ENCODE peak calls at places on chromosomes 4 and X, in six cellular contexts. P is fibroblast of lung, H is neural progenitor cell, U is dorsolateral prefrontal cortex, T is RWPE2, X is progenitor cell of endocrine pancreas. D is an unnamed sample.
A peak's percentile ranks its signal among the peaks of the same experiment; 100 is the strongest.

GRCh38 chr4:55635760-55636621 is at the start of gene NMU:
- DNase-seq in H (peak; percentile 79), P (peak; percentile 29), X (peak; percentile 42), U (peak; percentile 20), T (peak; percentile 66), D (peak; percentile 5)

GRCh38 chrX:85052207-85052606 is 48.5 kb downstream of the APOOL start:
- DNase-seq in U (no peak), H (no peak), T (no peak), P (peak; percentile 25), X (no peak), D (peak; percentile 39)

GRCh38 chrX:131084145-131084544 is 26.0 kb downstream of the ARHGAP36 start:
- DNase-seq in T (no peak), X (no peak), U (no peak), P (no peak), H (no peak), D (no peak)

GRCh38 chrX:143536176-143536575 is 18.9 kb upstream of the SPANXN3 start:
- DNase-seq in X (no peak), U (peak; percentile 36), H (no peak), T (no peak), P (no peak), D (no peak)

GRCh38 chr4:133996431-133997121 is 205.0 kb downstream of the PABPC4L start:
- DNase-seq in P (no peak), U (no peak), H (peak; percentile 2), X (no peak), T (no peak), D (no peak)

GRCh38 chr4:3255611-3256186 is 6.7 kb downstream of the MSANTD1 start:
- DNase-seq in T (peak; percentile 48), P (no peak), X (no peak), H (no peak), U (peak; percentile 1), D (no peak)

GRCh38 chrX:134969726-134970125 is 21.1 kb upstream of the SMIM10 start:
- DNase-seq in X (no peak), H (no peak), P (no peak), U (no peak), T (no peak), D (no peak)

GRCh38 chrX:2628751-2629315 is 62.3 kb upstream of the CD99 start:
- DNase-seq in T (no peak), U (no peak), X (no peak), H (no peak), P (no peak), D (no peak)

GRCh38 chr4:166078956-166079355 is 205.9 kb downstream of the TLL1 start:
- DNase-seq in U (no peak), T (no peak), X (no peak), H (peak; percentile 25), P (peak; percentile 3), D (peak; percentile 39)

GRCh38 chrX:52425710-52426245 is 57.0 kb downstream of the XAGE2 start:
- DNase-seq in U (no peak), P (peak; percentile 51), X (no peak), T (no peak), H (no peak), D (peak; percentile 20)

GRCh38 chr4:177492022-177492421 is 49.8 kb upstream of the AGA start:
- DNase-seq in U (no peak), P (no peak), T (no peak), X (no peak), H (no peak), D (no peak)

GRCh38 chr4:30948653-30949052 is 228.5 kb downstream of the PCDH7 start:
- DNase-seq in U (no peak), X (no peak), H (no peak), T (no peak), P (peak; percentile 75), D (peak; percentile 67)

GRCh38 chr4:87105101-87105852 is 115.1 kb downstream of the KLHL8 start:
- DNase-seq in T (no peak), H (no peak), P (no peak), U (no peak), X (no peak), D (no peak)

GRCh38 chrX:55008571-55009358 is 8.6 kb downstream of the APEX2 start:
- DNase-seq in T (no peak), X (no peak), U (no peak), H (no peak), P (peak; percentile 67), D (peak; percentile 10)

GRCh38 chr4:123304151-123305021 is 92.2 kb upstream of the SPRY1 start:
- DNase-seq in U (peak; percentile 19), X (no peak), P (no peak), T (no peak), H (peak; percentile 94), D (no peak)

GRCh38 chr4:150217192-150217591 is 138.9 kb downstream of the DCLK2 start:
- DNase-seq in H (peak; percentile 68), T (no peak), P (peak; percentile 89), X (no peak), U (no peak), D (peak; percentile 83)

GRCh38 chrX:119272882-119273806 is 37.1 kb downstream of the PGRMC1 start:
- DNase-seq in P (peak; percentile 48), X (no peak), U (no peak), T (peak; percentile 38), H (peak; percentile 34), D (peak; percentile 51)

GRCh38 chrX:2401201-2401589 is 99.6 kb downstream of the DHRSX start:
- DNase-seq in X (no peak), H (no peak), U (no peak), T (no peak), P (peak; percentile 50), D (no peak)

GRCh38 chr4:16785800-16786527 is 112.5 kb downstream of the LDB2 start:
- DNase-seq in T (no peak), X (no peak), P (peak; percentile 90), U (no peak), H (peak; percentile 16), D (no peak)

GRCh38 chr4:5635826-5636196 is 72.5 kb downstream of the EVC2 start:
- DNase-seq in U (no peak), P (peak; percentile 92), X (no peak), H (no peak), T (peak; percentile 85), D (peak; percentile 43)

GRCh38 chrX:40852573-40852972 is 117.2 kb upstream of the MED14 start:
- DNase-seq in P (no peak), X (no peak), U (no peak), H (peak; percentile 63), T (no peak), D (no peak)

GRCh38 chr4:166422475-166422874 is 549.4 kb downstream of the TLL1 start:
- DNase-seq in H (no peak), T (no peak), X (no peak), P (peak; percentile 91), U (no peak), D (peak; percentile 77)

DNA sequence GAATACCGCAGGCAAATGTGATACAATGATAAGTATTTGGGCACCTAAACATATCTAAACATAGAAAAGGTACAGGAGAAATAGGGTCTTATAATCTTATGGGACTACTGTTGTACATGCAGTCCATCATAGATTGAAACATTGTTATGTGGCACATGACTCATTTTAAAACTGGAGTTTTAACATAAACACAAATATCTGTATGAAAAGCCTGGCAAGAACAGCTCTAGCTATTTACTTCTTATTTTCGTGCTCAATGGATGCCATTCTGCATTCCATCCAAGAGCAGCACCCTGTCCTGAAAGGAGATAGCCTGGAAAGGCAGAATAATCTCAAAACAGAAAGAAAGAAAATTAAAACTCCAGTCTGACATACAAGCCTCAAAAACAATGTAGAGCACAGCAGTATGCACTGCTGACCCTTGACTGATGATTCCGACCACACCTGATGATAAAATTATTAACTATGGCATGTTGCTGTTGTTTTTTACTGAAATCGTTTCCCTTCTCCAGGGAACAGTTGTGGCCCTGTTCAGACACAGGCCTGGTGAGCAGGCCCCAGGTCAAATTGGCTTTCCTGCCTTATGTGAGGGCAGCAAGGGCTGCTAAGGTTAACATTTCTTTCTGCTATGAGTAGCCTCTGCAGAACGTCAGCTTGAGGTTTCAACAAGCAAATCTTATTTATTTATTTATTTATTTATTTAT is 152.7 kb downstream of the APBB2 start:
- DNase-seq in X (no peak), T (no peak), H (no peak), U (no peak), P (peak; percentile 32), D (peak; percentile 33)
- TF ChIP-seq CTCF in X (no peak), T (no peak), H (no peak), U (no peak), P (no peak), D (no peak)

DNA sequence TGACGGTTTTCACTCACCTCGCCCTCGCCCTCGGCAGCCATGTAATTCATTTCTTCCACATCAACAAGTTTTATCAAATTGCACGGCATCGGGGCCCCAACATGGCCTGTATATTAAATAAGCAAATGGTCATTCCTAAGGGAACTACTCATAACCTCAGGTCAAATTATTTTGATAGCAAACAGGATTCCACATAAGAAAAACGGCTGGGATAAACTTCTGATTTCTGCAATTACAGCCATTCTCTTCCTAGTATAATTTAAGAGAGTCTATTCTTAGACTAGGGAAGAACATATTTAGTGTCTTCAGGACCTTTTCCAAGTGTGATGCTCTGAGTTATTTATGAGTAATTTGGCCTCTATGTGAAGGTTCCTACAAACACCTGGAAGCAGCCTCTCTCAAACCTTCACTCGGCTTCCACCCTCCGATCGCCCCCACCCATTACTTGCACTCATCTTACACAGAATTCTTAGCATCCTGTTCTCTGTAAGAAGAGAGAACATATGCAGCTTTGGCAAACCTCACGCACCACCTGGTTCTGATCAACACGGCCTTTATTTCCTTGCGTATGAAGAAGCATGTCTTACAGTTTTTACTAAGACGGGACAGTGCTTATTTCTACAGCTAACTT is 29.4 kb upstream of the CENPU start:
- DNase-seq in T (no peak), U (no peak), P (peak; percentile 9), X (no peak), H (no peak), D (no peak)
- TF ChIP-seq CTCF in T (no peak), U (no peak), P (no peak), X (no peak), H (no peak), D (no peak)

DNA sequence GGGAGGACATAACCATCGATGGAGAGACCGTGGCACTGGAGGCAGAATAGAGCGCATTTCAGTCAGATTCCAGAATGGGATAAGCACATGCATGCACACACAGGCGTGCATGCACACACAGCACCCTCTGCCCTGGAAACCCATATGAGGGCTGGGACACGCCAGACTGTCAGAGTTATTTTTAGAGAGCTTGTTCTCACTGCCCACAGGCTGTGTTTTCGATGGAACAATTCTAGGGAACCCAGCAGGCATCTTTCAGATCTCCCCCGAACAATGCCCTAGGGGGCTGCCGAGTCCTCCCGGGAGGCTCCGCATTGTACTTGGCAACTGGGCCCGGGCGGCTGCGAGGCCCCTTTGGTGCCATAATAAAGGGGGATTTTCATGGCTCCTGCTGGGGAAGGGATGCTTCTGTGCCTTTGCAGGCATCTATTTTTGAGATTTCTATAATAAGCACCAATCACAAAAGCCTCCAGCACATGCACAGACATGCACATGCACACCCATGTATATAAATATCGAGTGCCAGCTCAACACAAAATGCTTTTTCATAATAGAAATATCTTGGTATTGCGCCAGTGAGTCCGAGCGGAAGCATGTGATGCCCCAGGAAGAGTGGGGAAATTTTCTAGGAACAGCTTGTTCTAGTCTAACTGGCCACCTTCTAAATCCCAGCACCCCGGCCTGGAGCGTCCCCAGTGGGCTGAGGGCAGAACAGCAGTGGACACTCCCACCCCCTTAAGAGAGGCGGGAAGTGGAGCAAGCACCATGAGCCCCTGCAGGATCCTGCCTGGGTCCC is 88.6 kb downstream of the PHKA2 start:
- DNase-seq in U (no peak), P (no peak), H (no peak), X (no peak), T (peak; percentile 68), D (peak; percentile 49)
- TF ChIP-seq CTCF in U (peak; percentile 45), P (peak; percentile 52), H (no peak), X (no peak), T (peak; percentile 72), D (peak; percentile 13)

DNA sequence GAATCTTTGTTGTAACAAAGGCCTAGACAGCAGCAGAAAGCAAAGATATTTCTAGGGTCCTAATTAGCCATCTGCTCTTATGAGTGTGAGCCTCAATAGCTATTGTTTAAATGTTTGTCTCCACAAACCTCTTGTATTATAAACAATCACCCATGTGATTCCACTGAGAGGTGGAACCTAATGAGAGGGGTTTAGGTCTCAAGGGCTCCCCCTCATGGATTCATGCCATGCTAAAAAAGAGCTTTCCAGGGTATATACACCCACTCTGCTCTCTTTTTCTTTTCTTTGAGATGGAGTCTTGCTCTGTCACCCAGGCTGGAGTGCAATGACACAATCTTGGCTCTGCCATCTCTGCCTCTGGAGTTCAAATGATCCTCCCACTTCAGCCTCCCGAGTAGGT is 42.1 kb downstream of the TRIM61 start:
- DNase-seq in H (peak; percentile 44), T (no peak), P (no peak), X (no peak), U (no peak), D (no peak)
- TF ChIP-seq CTCF in H (peak; percentile 46), T (peak; percentile 23), P (no peak), X (peak; percentile 51), U (no peak), D (no peak)